ENCODE peak calls at places on chromosomes 11 and 22, in nine cellular contexts. Z is iris pigment epithelial cell; N is mesenchymal stem cell; R is amniotic epithelial cell; H is endothelial cell; J is stimulated activated CD4-positive, alpha-beta T cell treated with anti-CD3 and anti-CD28 coated beads, Interleukin-4, amount 100 ng/mL, for 48 hours; K is mucosa of descending colon; X is RWPE1; D is HTR-8/SVneo. W is an unnamed sample.

GRCh38 chr11:102669664-102670063 is 35.9 kb downstream of the MMP27 start:
- DNase-seq in Z (no peak), N (no peak), R (no peak), H (no peak), J (no peak), K (no peak), X (no peak), D (no peak), W (no peak)

GRCh38 chr11:20025331-20025840 is 134.9 kb downstream of the DBX1 start:
- DNase-seq in Z (no peak), N (no peak), R (no peak), H (no peak), J (no peak), K (no peak), X (no peak), D (no peak), W (no peak)

GRCh38 chr11:110971110-110971509 is 258.9 kb upstream of the ARHGAP20 start:
- DNase-seq in Z (peak; percentile 96), N (peak; percentile 87), R (peak; percentile 98), H (no peak), J (no peak), K (no peak), X (no peak), D (no peak), W (no peak)

GRCh38 chr22:42388130-42388797 is 43.9 kb downstream of the NFAM1 start:
- DNase-seq in Z (peak; percentile 23), N (no peak), R (peak; percentile 13), H (no peak), J (no peak), K (no peak), X (peak; percentile 19), D (no peak), W (no peak)

GRCh38 chr22:24432059-24432853 is 4.9 kb downstream of the ADORA2A start:
- DNase-seq in Z (peak; percentile 29), N (no peak), R (peak; percentile 60), H (no peak), J (no peak), K (peak; percentile 69), X (peak; percentile 27), D (no peak), W (no peak)

GRCh38 chr11:45182902-45183301 is 36.5 kb downstream of the PRDM11 start:
- DNase-seq in Z (peak; percentile 36), N (peak; percentile 32), R (peak; percentile 41), H (peak; percentile 42), J (no peak), K (peak; percentile 75), X (no peak), D (no peak), W (peak; percentile 46)

GRCh38 chr11:73236879-73237278 is 18.8 kb downstream of the P2RY2 start:
- DNase-seq in Z (peak; percentile 43), N (peak; percentile 53), R (peak; percentile 43), H (peak; percentile 72), J (no peak), K (peak; percentile 76), X (peak; percentile 44), D (peak; percentile 56), W (peak; percentile 63)

GRCh38 chr11:72896431-72896830 is 82.2 kb downstream of the ATG16L2 start:
- DNase-seq in Z (no peak), N (no peak), R (no peak), H (no peak), J (no peak), K (no peak), X (no peak), D (no peak), W (no peak)

GRCh38 chr11:70192666-70193410 is 10.3 kb upstream of the FADD start:
- DNase-seq in Z (no peak), N (no peak), R (no peak), H (no peak), J (no peak), K (no peak), X (no peak), D (no peak), W (no peak)

GRCh38 chr11:76665921-76666351 is 4.6 kb downstream of the LRRC32 start:
- DNase-seq in Z (no peak), N (no peak), R (no peak), H (no peak), J (no peak), K (no peak), X (no peak), D (no peak), W (no peak)

GRCh38 chr11:119545978-119546915 is 123.3 kb upstream of the THY1 start:
- DNase-seq in Z (no peak), N (no peak), R (no peak), H (no peak), J (no peak), K (no peak), X (no peak), D (no peak), W (no peak)

GRCh38 chr22:27154717-27155116 is 497.3 kb downstream of the MIAT start:
- DNase-seq in Z (no peak), N (no peak), R (no peak), H (peak; percentile 78), J (no peak), K (no peak), X (no peak), D (no peak), W (no peak)

GRCh38 chr11:46912526-46913150 is 5.7 kb downstream of the LRP4 start:
- DNase-seq in Z (no peak), N (peak; percentile 48), R (no peak), H (peak; percentile 27), J (no peak), K (peak; percentile 37), X (no peak), D (peak; percentile 36), W (no peak)

GRCh38 chr11:66150140-66150539 is 80.1 kb downstream of the PACS1 start:
- DNase-seq in Z (no peak), N (peak; percentile 18), R (no peak), H (no peak), J (no peak), K (no peak), X (no peak), D (no peak), W (no peak)

GRCh38 chr22:37425800-37426531 is 1.3 kb downstream of the ELFN2 start:
- DNase-seq in Z (peak; percentile 36), N (peak; percentile 65), R (peak; percentile 61), H (no peak), J (no peak), K (no peak), X (no peak), D (no peak), W (no peak)

GRCh38 chr11:65585396-65586246 is 9.8 kb downstream of the EHBP1L1 start:
- DNase-seq in Z (no peak), N (no peak), R (no peak), H (no peak), J (no peak), K (no peak), X (no peak), D (no peak), W (no peak)

GRCh38 chr22:48783821-48784266 is 1043.8 kb downstream of the BRD1 start:
- DNase-seq in Z (no peak), N (no peak), R (no peak), H (no peak), J (no peak), K (peak; percentile 12), X (no peak), D (no peak), W (no peak)

GRCh38 chr11:119683783-119684182 is 45.2 kb downstream of the NECTIN1 start:
- DNase-seq in Z (no peak), N (no peak), R (no peak), H (no peak), J (no peak), K (no peak), X (no peak), D (no peak), W (no peak)

GRCh38 chr11:75103380-75104026 is 6.8 kb upstream of the OR2AT4 start:
- DNase-seq in Z (peak; percentile 53), N (peak; percentile 72), R (peak; percentile 34), H (no peak), J (no peak), K (no peak), X (peak; percentile 12), D (peak; percentile 37), W (no peak)

GRCh38 chr11:130211144-130211543 is 51.6 kb downstream of the ST14 start:
- DNase-seq in Z (no peak), N (no peak), R (no peak), H (no peak), J (no peak), K (peak; percentile 1), X (no peak), D (no peak), W (no peak)

GRCh38 chr11:125621995-125622394 is 3.0 kb upstream of the CHEK1 start:
- DNase-seq in Z (peak; percentile 37), N (peak; percentile 70), R (peak; percentile 57), H (no peak), J (no peak), K (no peak), X (peak; percentile 60), D (peak; percentile 18), W (peak; percentile 36)

GRCh38 chr22:24482586-24482985 is 12.5 kb upstream of the UPB1 start:
- DNase-seq in Z (peak; percentile 87), N (peak; percentile 85), R (peak; percentile 85), H (no peak), J (no peak), K (no peak), X (peak; percentile 60), D (no peak), W (peak; percentile 69)

GRCh38 chr22:30217698-30218565 is 28.6 kb downstream of the LIF start:
- DNase-seq in Z (no peak), N (no peak), R (no peak), H (no peak), J (no peak), K (no peak), X (no peak), D (no peak), W (no peak)

GRCh38 chr22:48391820-48392219 is 1435.9 kb downstream of the BRD1 start:
- DNase-seq in Z (no peak), N (no peak), R (no peak), H (no peak), J (no peak), K (no peak), X (no peak), D (no peak), W (no peak)

GRCh38 chr22:35629406-35630234 is 12.5 kb upstream of the MB start:
- DNase-seq in Z (peak; percentile 98), N (peak; percentile 98), R (peak; percentile 96), H (no peak), J (peak; percentile 45), K (peak; percentile 49), X (peak; percentile 94), D (peak; percentile 86), W (peak; percentile 96)

GRCh38 chr22:48234011-48234410 is 1471.6 kb downstream of the TBC1D22A start:
- DNase-seq in Z (no peak), N (no peak), R (no peak), H (no peak), J (no peak), K (no peak), X (no peak), D (no peak), W (no peak)

GRCh38 chr11:99268895-99269294 is 248.1 kb downstream of the CNTN5 start:
- DNase-seq in Z (no peak), N (no peak), R (no peak), H (no peak), J (no peak), K (peak; percentile 1), X (no peak), D (no peak), W (no peak)

GRCh38 chr11:113448311-113448666 is 26.9 kb downstream of the DRD2 start:
- DNase-seq in Z (no peak), N (no peak), R (no peak), H (no peak), J (no peak), K (no peak), X (peak; percentile 39), D (no peak), W (no peak)

GRCh38 chr22:49017769-49018330 is 809.8 kb downstream of the BRD1 start:
- DNase-seq in Z (no peak), N (no peak), R (no peak), H (no peak), J (no peak), K (no peak), X (no peak), D (no peak), W (no peak)

GRCh38 chr22:44547371-44547770 is 49.3 kb upstream of the RTL6 start:
- DNase-seq in Z (no peak), N (no peak), R (no peak), H (no peak), J (no peak), K (no peak), X (no peak), D (no peak), W (no peak)

GRCh38 chr11:114285599-114285998 is 10.6 kb upstream of the NNMT start:
- DNase-seq in Z (no peak), N (peak; percentile 52), R (peak; percentile 56), H (no peak), J (no peak), K (no peak), X (peak; percentile 38), D (no peak), W (peak; percentile 42)

W was measured in trophoblast cell.